ENCODE peak calls at places on chromosomes 11 and 22, in eight cellular contexts. One of them, this sample, is unnamed.

GRCh38 chr11:1177771-1178090 is 20.0 kb downstream of the MUC5AC start:
- DNase-seq in HFF-Myc: no peak
- DNase-seq in foreskin fibroblast: no peak
- DNase-seq in mucosa of descending colon: peak
- DNase-seq in astrocyte of the spinal cord: no peak
- DNase-seq in A549: no peak
- DNase-seq in heart right ventricle: no peak
- DNase-seq in cardiac muscle cell: no peak
- DNase-seq in this sample: no peak

GRCh38 chr11:67357831-67358555 is 4.6 kb upstream of the POLD4 start:
- DNase-seq in cardiac muscle cell: peak
- DNase-seq in astrocyte of the spinal cord: peak
- DNase-seq in HFF-Myc: no peak
- DNase-seq in heart right ventricle: no peak
- DNase-seq in mucosa of descending colon: no peak
- DNase-seq in foreskin fibroblast: no peak
- DNase-seq in A549: peak
- DNase-seq in this sample: peak

GRCh38 chr11:121643530-121644512 is 191.1 kb upstream of the SORL1-AS1 start:
- DNase-seq in A549: no peak
- DNase-seq in astrocyte of the spinal cord: no peak
- DNase-seq in foreskin fibroblast: no peak
- DNase-seq in heart right ventricle: no peak
- DNase-seq in HFF-Myc: no peak
- DNase-seq in mucosa of descending colon: no peak
- DNase-seq in cardiac muscle cell: no peak
- DNase-seq in this sample: no peak

GRCh38 chr11:12761029-12761428 is 86.8 kb downstream of the TEAD1 start:
- DNase-seq in HFF-Myc: no peak
- DNase-seq in foreskin fibroblast: peak
- DNase-seq in A549: peak
- DNase-seq in astrocyte of the spinal cord: peak
- DNase-seq in cardiac muscle cell: peak
- DNase-seq in mucosa of descending colon: no peak
- DNase-seq in heart right ventricle: no peak
- DNase-seq in this sample: no peak

GRCh38 chr11:3122775-3123201 is 42.3 kb downstream of the OSBPL5 start:
- DNase-seq in cardiac muscle cell: no peak
- DNase-seq in A549: no peak
- DNase-seq in mucosa of descending colon: peak
- DNase-seq in HFF-Myc: no peak
- DNase-seq in foreskin fibroblast: no peak
- DNase-seq in astrocyte of the spinal cord: no peak
- DNase-seq in heart right ventricle: no peak
- DNase-seq in this sample: no peak

GRCh38 chr22:27715078-27715477 is 86.5 kb downstream of the MN1 start:
- DNase-seq in astrocyte of the spinal cord: no peak
- DNase-seq in foreskin fibroblast: no peak
- DNase-seq in A549: no peak
- DNase-seq in HFF-Myc: no peak
- DNase-seq in mucosa of descending colon: no peak
- DNase-seq in cardiac muscle cell: no peak
- DNase-seq in heart right ventricle: no peak
- DNase-seq in this sample: no peak

GRCh38 chr11:112769573-112769972 is 191.6 kb upstream of the NCAM1 start:
- DNase-seq in mucosa of descending colon: no peak
- DNase-seq in A549: no peak
- DNase-seq in astrocyte of the spinal cord: no peak
- DNase-seq in foreskin fibroblast: no peak
- DNase-seq in cardiac muscle cell: no peak
- DNase-seq in heart right ventricle: no peak
- DNase-seq in HFF-Myc: no peak
- DNase-seq in this sample: no peak

GRCh38 chr11:67266424-67267187 is at the start of gene GRK2:
- DNase-seq in mucosa of descending colon: peak
- DNase-seq in cardiac muscle cell: peak
- DNase-seq in heart right ventricle: no peak
- DNase-seq in foreskin fibroblast: no peak
- DNase-seq in A549: peak
- DNase-seq in HFF-Myc: no peak
- DNase-seq in astrocyte of the spinal cord: no peak
- DNase-seq in this sample: peak

GRCh38 chr11:19938051-19938856 is 222.0 kb downstream of the DBX1 start:
- DNase-seq in astrocyte of the spinal cord: peak
- DNase-seq in mucosa of descending colon: no peak
- DNase-seq in HFF-Myc: no peak
- DNase-seq in A549: peak
- DNase-seq in cardiac muscle cell: peak
- DNase-seq in foreskin fibroblast: no peak
- DNase-seq in heart right ventricle: peak
- DNase-seq in this sample: peak

GRCh38 chr22:27075028-27075678 is 417.8 kb downstream of the MIAT start:
- DNase-seq in foreskin fibroblast: no peak
- DNase-seq in A549: no peak
- DNase-seq in heart right ventricle: no peak
- DNase-seq in astrocyte of the spinal cord: no peak
- DNase-seq in cardiac muscle cell: no peak
- DNase-seq in HFF-Myc: no peak
- DNase-seq in mucosa of descending colon: no peak
- DNase-seq in this sample: peak

GRCh38 chr22:33000342-33001280 is 57.6 kb downstream of the SYN3 start:
- DNase-seq in astrocyte of the spinal cord: peak
- DNase-seq in mucosa of descending colon: no peak
- DNase-seq in foreskin fibroblast: no peak
- DNase-seq in A549: peak
- DNase-seq in heart right ventricle: peak
- DNase-seq in cardiac muscle cell: peak
- DNase-seq in HFF-Myc: peak
- DNase-seq in this sample: peak

GRCh38 chr22:28736296-28737155 is 5.1 kb downstream of the CHEK2 start:
- DNase-seq in heart right ventricle: no peak
- DNase-seq in foreskin fibroblast: no peak
- DNase-seq in A549: no peak
- DNase-seq in mucosa of descending colon: no peak
- DNase-seq in astrocyte of the spinal cord: no peak
- DNase-seq in HFF-Myc: no peak
- DNase-seq in cardiac muscle cell: no peak
- DNase-seq in this sample: no peak

GRCh38 chr11:120712862-120713770 is 201.6 kb downstream of the GRIK4 start:
- DNase-seq in A549: no peak
- DNase-seq in HFF-Myc: no peak
- DNase-seq in cardiac muscle cell: no peak
- DNase-seq in mucosa of descending colon: no peak
- DNase-seq in astrocyte of the spinal cord: no peak
- DNase-seq in foreskin fibroblast: no peak
- DNase-seq in heart right ventricle: no peak
- DNase-seq in this sample: no peak

GRCh38 chr11:82902086-82902485 is 550 bp downstream of the DDIAS start:
- DNase-seq in A549: no peak
- DNase-seq in cardiac muscle cell: no peak
- DNase-seq in astrocyte of the spinal cord: no peak
- DNase-seq in heart right ventricle: no peak
- DNase-seq in foreskin fibroblast: no peak
- DNase-seq in HFF-Myc: no peak
- DNase-seq in mucosa of descending colon: no peak
- DNase-seq in this sample: no peak

GRCh38 chr22:32897400-32897799 is 95.9 kb downstream of the TIMP3 start:
- DNase-seq in heart right ventricle: no peak
- DNase-seq in foreskin fibroblast: no peak
- DNase-seq in A549: no peak
- DNase-seq in mucosa of descending colon: no peak
- DNase-seq in HFF-Myc: no peak
- DNase-seq in astrocyte of the spinal cord: peak
- DNase-seq in cardiac muscle cell: peak
- DNase-seq in this sample: no peak

GRCh38 chr11:94588366-94588952 is 21.3 kb downstream of the PIWIL4 start:
- DNase-seq in A549: no peak
- DNase-seq in mucosa of descending colon: no peak
- DNase-seq in HFF-Myc: no peak
- DNase-seq in heart right ventricle: no peak
- DNase-seq in foreskin fibroblast: no peak
- DNase-seq in astrocyte of the spinal cord: no peak
- DNase-seq in cardiac muscle cell: no peak
- DNase-seq in this sample: no peak

GRCh38 chr11:72494109-72494429 is 59.7 kb upstream of the CLPB start:
- DNase-seq in mucosa of descending colon: no peak
- DNase-seq in astrocyte of the spinal cord: no peak
- DNase-seq in A549: no peak
- DNase-seq in cardiac muscle cell: no peak
- DNase-seq in HFF-Myc: no peak
- DNase-seq in foreskin fibroblast: no peak
- DNase-seq in heart right ventricle: no peak
- DNase-seq in this sample: no peak

GRCh38 chr22:46639843-46640242 is 19.7 kb downstream of the GRAMD4 start:
- DNase-seq in mucosa of descending colon: no peak
- DNase-seq in cardiac muscle cell: no peak
- DNase-seq in heart right ventricle: no peak
- DNase-seq in astrocyte of the spinal cord: peak
- DNase-seq in A549: no peak
- DNase-seq in HFF-Myc: no peak
- DNase-seq in foreskin fibroblast: no peak
- DNase-seq in this sample: peak

GRCh38 chr11:33696931-33697638 is 3.5 kb downstream of the C11orf91 start:
- DNase-seq in mucosa of descending colon: no peak
- DNase-seq in A549: no peak
- DNase-seq in astrocyte of the spinal cord: no peak
- DNase-seq in foreskin fibroblast: no peak
- DNase-seq in cardiac muscle cell: no peak
- DNase-seq in heart right ventricle: no peak
- DNase-seq in HFF-Myc: no peak
- DNase-seq in this sample: no peak

GRCh38 chr11:104873252-104873651 is 25.0 kb downstream of the CASP12 start:
- DNase-seq in A549: no peak
- DNase-seq in astrocyte of the spinal cord: no peak
- DNase-seq in foreskin fibroblast: no peak
- DNase-seq in HFF-Myc: no peak
- DNase-seq in mucosa of descending colon: no peak
- DNase-seq in heart right ventricle: no peak
- DNase-seq in cardiac muscle cell: no peak
- DNase-seq in this sample: no peak

GRCh38 chr11:35030716-35031213 is 108.2 kb upstream of the CD44 start:
- DNase-seq in heart right ventricle: peak
- DNase-seq in astrocyte of the spinal cord: peak
- DNase-seq in mucosa of descending colon: peak
- DNase-seq in cardiac muscle cell: peak
- DNase-seq in A549: peak
- DNase-seq in foreskin fibroblast: peak
- DNase-seq in HFF-Myc: peak
- DNase-seq in this sample: peak

DNA sequence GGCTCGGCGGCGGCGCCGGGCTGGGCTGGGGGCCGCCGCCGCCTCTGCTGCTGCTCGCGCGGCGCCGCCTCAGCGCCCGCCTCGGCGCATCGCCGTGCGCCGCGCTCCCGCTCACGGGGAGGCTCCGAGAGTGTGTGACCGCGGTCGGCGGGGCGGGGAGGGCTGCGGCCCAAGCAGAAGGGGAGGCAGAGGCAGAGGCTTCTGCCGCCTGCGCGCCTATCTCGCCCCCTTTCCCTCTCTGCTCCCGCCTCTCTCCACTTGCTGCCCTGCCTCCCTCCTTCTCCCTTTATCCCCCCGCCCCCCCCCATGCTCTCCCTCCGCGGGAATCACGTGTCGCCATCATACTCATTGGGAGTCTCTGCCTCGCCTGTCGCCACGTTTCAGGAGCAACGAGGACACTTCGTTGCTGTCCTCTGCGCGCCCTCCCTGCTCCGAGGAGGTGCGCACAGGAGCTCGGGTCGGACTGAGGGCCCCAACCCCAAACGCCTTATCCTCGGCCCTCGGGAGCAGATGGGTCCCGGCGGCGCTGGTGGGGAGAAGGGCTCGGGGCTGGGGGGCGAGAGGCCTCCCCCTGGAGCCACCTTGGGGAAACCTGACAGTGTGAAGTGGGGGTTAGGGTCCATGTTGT is at the start of gene GUCY1A2:
- DNase-seq in foreskin fibroblast: no peak
- DNase-seq in HFF-Myc: no peak
- DNase-seq in astrocyte of the spinal cord: peak
- DNase-seq in cardiac muscle cell: peak
- DNase-seq in mucosa of descending colon: peak
- DNase-seq in A549: peak
- DNase-seq in heart right ventricle: peak
- DNase-seq in this sample: peak
- H3K4me3 ChIP-seq in foreskin fibroblast: peak
- H3K4me3 ChIP-seq in HFF-Myc: peak
- H3K4me3 ChIP-seq in astrocyte of the spinal cord: peak
- H3K4me3 ChIP-seq in cardiac muscle cell: peak
- H3K4me3 ChIP-seq in mucosa of descending colon: no peak
- H3K4me3 ChIP-seq in A549: peak
- H3K4me3 ChIP-seq in heart right ventricle: peak
- H3K4me3 ChIP-seq in this sample: peak

GRCh38 chr11:101582242-101583052 is 1.4 kb downstream of the TRPC6 start:
- DNase-seq in astrocyte of the spinal cord: no peak
- DNase-seq in cardiac muscle cell: no peak
- DNase-seq in HFF-Myc: no peak
- DNase-seq in mucosa of descending colon: no peak
- DNase-seq in foreskin fibroblast: no peak
- DNase-seq in heart right ventricle: no peak
- DNase-seq in A549: peak
- DNase-seq in this sample: no peak
- H3K4me3 ChIP-seq in astrocyte of the spinal cord: peak
- H3K4me3 ChIP-seq in cardiac muscle cell: peak
- H3K4me3 ChIP-seq in HFF-Myc: peak
- H3K4me3 ChIP-seq in mucosa of descending colon: no peak
- H3K4me3 ChIP-seq in foreskin fibroblast: peak
- H3K4me3 ChIP-seq in heart right ventricle: peak
- H3K4me3 ChIP-seq in A549: peak
- H3K4me3 ChIP-seq in this sample: no peak

GRCh38 chr11:8267280-8267679 is 3.6 kb upstream of the LMO1 start:
- DNase-seq in A549: no peak
- DNase-seq in mucosa of descending colon: no peak
- DNase-seq in HFF-Myc: no peak
- DNase-seq in foreskin fibroblast: no peak
- DNase-seq in cardiac muscle cell: no peak
- DNase-seq in heart right ventricle: no peak
- DNase-seq in astrocyte of the spinal cord: no peak
- DNase-seq in this sample: no peak
- H3K4me3 ChIP-seq in A549: peak
- H3K4me3 ChIP-seq in mucosa of descending colon: no peak
- H3K4me3 ChIP-seq in HFF-Myc: no peak
- H3K4me3 ChIP-seq in foreskin fibroblast: no peak
- H3K4me3 ChIP-seq in cardiac muscle cell: no peak
- H3K4me3 ChIP-seq in heart right ventricle: no peak
- H3K4me3 ChIP-seq in astrocyte of the spinal cord: no peak
- H3K4me3 ChIP-seq in this sample: no peak

DNA sequence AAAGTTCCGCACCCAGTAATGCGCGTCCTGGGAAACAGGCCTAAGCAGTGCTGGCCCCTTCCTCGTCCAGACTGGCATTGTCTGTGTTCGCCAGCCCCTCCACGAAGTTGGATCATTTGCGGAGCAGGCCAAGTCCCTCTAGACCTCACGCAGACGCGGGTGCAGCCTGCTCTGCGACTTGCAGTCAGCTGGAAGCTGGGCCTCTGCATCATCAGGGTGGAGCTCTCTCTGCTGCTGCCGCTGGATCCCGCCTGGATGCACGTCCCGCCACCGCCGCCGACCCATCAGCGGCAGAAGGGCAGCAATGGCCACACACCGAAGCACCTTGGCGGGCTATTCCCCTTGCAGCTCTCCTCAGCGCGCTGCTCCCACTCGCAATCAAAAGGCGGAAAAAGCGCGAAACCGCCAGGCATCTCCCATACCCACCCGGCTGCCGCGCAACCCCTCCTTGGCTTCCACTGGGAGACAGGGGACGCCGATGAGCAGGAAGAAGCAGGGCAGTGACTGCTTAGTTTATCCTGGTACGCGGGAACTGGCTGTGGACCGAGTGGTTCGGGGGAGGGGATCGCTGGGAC is 34.1 kb upstream of the GLYATL1 start:
- DNase-seq in heart right ventricle: peak
- DNase-seq in cardiac muscle cell: peak
- DNase-seq in A549: no peak
- DNase-seq in HFF-Myc: no peak
- DNase-seq in foreskin fibroblast: peak
- DNase-seq in astrocyte of the spinal cord: peak
- DNase-seq in mucosa of descending colon: peak
- DNase-seq in this sample: no peak
- H3K4me3 ChIP-seq in heart right ventricle: peak
- H3K4me3 ChIP-seq in cardiac muscle cell: peak
- H3K4me3 ChIP-seq in A549: peak
- H3K4me3 ChIP-seq in HFF-Myc: peak
- H3K4me3 ChIP-seq in foreskin fibroblast: peak
- H3K4me3 ChIP-seq in astrocyte of the spinal cord: peak
- H3K4me3 ChIP-seq in mucosa of descending colon: no peak
- H3K4me3 ChIP-seq in this sample: no peak

This sample was measured in SJCRH30.